ENCODE peak calls at places on chromosome 19, in seven cellular contexts. Z, H, C, I, U, T and B are unnamed samples.

GRCh38 chr19:44192127-44192526 is 20.2 kb upstream of the ZNF227 start:
- DNase-seq in T (no peak), C (no peak), I (no peak), H (no peak), U (no peak), Z (no peak), B (no peak)

GRCh38 chr19:19074172-19074905 is 10.5 kb downstream of the SLC25A42 start:
- DNase-seq in Z (no peak), H (no peak), C (no peak), U (no peak), T (no peak), I (no peak), B (no peak)

GRCh38 chr19:16180611-16181010 is 4.6 kb upstream of the FAM32A start:
- DNase-seq in C (peak), H (peak), Z (no peak), T (no peak), I (no peak), U (no peak), B (peak)

GRCh38 chr19:49439841-49440240 is 1.5 kb downstream of the SLC17A7 start:
- DNase-seq in H (no peak), T (no peak), U (no peak), Z (no peak), I (no peak), C (no peak), B (no peak)

GRCh38 chr19:3788991-3789778 is 3.0 kb upstream of the MATK start:
- DNase-seq in Z (peak), T (no peak), U (no peak), H (no peak), C (no peak), I (no peak), B (no peak)

GRCh38 chr19:11023635-11024168 is 62.9 kb downstream of the SMARCA4 start:
- DNase-seq in Z (no peak), C (no peak), I (no peak), T (no peak), U (no peak), H (no peak), B (no peak)

GRCh38 chr19:9945319-9945966 is 9.1 kb upstream of the OLFM2 start:
- DNase-seq in C (peak), U (no peak), Z (peak), I (no peak), H (peak), T (no peak), B (peak)

GRCh38 chr19:7870571-7871279 is 3.5 kb downstream of the PRR36 start:
- DNase-seq in Z (peak), I (peak), U (peak), H (no peak), C (peak), T (peak), B (peak)

GRCh38 chr19:49593233-49594113 is 2.5 kb downstream of the PRR12 start:
- DNase-seq in U (peak), H (peak), T (peak), Z (peak), I (peak), C (peak), B (peak)

GRCh38 chr19:3046621-3047306 is 15.5 kb downstream of the TLE5 start:
- DNase-seq in U (no peak), C (peak), I (peak), H (no peak), Z (peak), T (no peak), B (no peak)

GRCh38 chr19:47663911-47664771 is 49.1 kb upstream of the EHD2 start:
- DNase-seq in H (peak), C (peak), Z (no peak), T (no peak), I (no peak), U (peak), B (peak)

GRCh38 chr19:11652492-11652891 is 55.2 kb downstream of the ZNF627 start:
- DNase-seq in C (no peak), I (no peak), H (no peak), T (no peak), Z (no peak), U (no peak), B (no peak)

GRCh38 chr19:13633109-13633508 is 126.8 kb upstream of the CACNA1A start:
- DNase-seq in H (peak), Z (peak), T (no peak), I (peak), C (no peak), U (no peak), B (no peak)

GRCh38 chr19:6767357-6768235 is at the start of gene SH2D3A:
- DNase-seq in C (peak), I (peak), U (peak), Z (peak), T (peak), H (peak), B (peak)

GRCh38 chr19:30543243-30543945 is 171.2 kb downstream of the ZNF536 start:
- DNase-seq in I (no peak), Z (no peak), C (no peak), U (no peak), T (no peak), H (no peak), B (no peak)

GRCh38 chr19:45528744-45529453 is 21.6 kb downstream of the VASP start:
- DNase-seq in Z (peak), H (no peak), T (peak), I (no peak), U (peak), C (peak), B (no peak)

GRCh38 chr19:4042731-4043082 is 24.0 kb downstream of the ZBTB7A start:
- DNase-seq in H (no peak), T (no peak), U (no peak), C (no peak), I (no peak), Z (no peak), B (no peak)

GRCh38 chr19:29188704-29189375 is 24.1 kb downstream of the UQCRFS1 start:
- DNase-seq in Z (no peak), H (peak), U (no peak), I (no peak), C (no peak), T (no peak), B (no peak)

GRCh38 chr19:34994286-34994642 is 5.9 kb upstream of the GRAMD1A start:
- DNase-seq in T (no peak), H (no peak), I (no peak), Z (no peak), U (no peak), C (no peak), B (no peak)

GRCh38 chr19:29667941-29668340 is 2.7 kb downstream of the PLEKHF1 start:
- DNase-seq in U (no peak), C (no peak), I (no peak), T (no peak), H (no peak), Z (no peak), B (no peak)

GRCh38 chr19:19817357-19817756 is 4.2 kb downstream of the ZNF506 start:
- DNase-seq in T (no peak), C (peak), I (no peak), U (no peak), H (no peak), Z (no peak), B (no peak)

GRCh38 chr19:38203197-38203596 is 20.8 kb downstream of the DPF1 start:
- DNase-seq in H (no peak), I (no peak), C (no peak), T (no peak), U (no peak), Z (peak), B (no peak)

GRCh38 chr19:41753159-41753558 is 2.2 kb upstream of the CEACAM6 start:
- DNase-seq in U (peak), I (peak), H (no peak), T (no peak), C (peak), Z (peak), B (no peak)

GRCh38 chr19:679418-680286 is 3.5 kb downstream of the FSTL3 start:
- DNase-seq in H (peak), I (no peak), Z (peak), T (no peak), C (peak), U (peak), B (peak)

GRCh38 chr19:682678-683320 is 6.6 kb downstream of the FSTL3 start:
- DNase-seq in U (peak), Z (no peak), H (no peak), T (no peak), C (no peak), I (no peak), B (no peak)

GRCh38 chr19:680287-681028 is 4.3 kb downstream of the FSTL3 start:
- DNase-seq in C (peak), Z (peak), H (peak), U (peak), T (peak), I (peak), B (peak)

GRCh38 chr19:681029-681626 is 4.9 kb downstream of the FSTL3 start:
- DNase-seq in T (no peak), Z (no peak), U (peak), H (no peak), I (no peak), C (no peak), B (no peak)

DNA sequence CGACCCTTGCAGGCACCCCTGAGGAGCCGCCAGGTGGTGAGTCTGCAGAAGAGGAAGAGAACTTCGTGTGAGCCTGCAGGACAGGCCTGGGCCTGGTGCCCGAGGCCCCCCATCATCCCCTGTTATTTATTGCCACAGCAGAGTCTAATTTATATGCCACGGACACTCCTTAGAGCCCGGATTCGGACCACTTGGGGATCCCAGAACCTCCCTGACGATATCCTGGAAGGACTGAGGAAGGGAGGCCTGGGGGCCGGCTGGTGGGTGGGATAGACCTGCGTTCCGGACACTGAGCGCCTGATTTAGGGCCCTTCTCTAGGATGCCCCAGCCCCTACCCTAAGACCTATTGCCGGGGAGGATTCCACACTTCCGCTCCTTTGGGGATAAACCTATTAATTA is 5.4 kb downstream of the FSTL3 start:
- DNase-seq in U (no peak), T (no peak), I (no peak), Z (no peak), C (no peak), H (no peak), B (no peak)
- H2BK5ac ChIP-seq in U (no peak), T (no peak), I (peak), Z (no peak), C (no peak), H (no peak), B (no peak)

DNA sequence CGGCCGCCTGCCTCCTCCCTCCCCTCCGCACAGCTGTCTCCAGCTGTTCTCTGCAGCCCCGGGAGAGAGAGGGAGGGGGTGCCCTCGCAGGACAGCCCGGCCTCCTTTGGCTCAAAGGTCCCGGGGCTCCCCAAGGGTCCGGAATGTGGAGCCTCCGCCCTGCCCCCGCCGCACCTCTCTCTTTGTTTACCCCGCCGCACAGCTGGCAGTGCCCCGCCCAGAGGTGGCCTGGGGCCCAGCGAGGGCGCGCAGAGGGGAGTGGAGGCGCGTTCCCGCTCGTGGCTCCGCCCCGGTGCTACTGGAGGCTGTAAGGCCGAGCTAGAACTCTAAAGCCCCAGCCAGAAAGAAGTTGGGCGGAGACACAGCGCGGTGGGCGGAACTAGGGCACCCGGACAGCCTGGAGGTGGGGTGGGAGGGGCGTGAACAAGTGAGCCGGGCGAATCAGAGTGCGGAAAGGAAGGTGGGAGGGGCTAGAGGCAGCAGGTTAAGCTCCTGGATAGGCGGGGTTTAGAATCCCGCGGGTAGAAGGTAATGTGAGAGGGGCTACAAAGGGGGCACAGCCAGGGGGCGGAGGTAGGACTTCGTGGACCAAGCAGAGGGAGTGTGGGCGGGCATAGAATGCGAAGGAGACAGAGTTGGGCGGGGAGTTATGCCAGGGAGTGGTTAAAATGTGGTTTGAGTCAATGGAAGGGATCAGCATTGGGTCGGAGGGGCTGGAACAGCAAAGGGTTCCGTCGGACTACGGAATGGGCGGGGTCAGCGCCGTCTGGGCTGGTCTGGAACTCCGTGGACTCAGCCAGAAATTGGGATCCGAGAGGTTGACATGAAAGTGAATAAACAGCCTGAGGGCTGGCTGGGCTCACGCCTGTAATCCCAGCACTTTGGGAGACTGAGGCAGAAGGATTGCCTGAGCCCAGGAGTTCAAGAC is 2.8 kb downstream of the LTBP4 start:
- DNase-seq in U (peak), H (peak), C (peak), T (peak), Z (peak), I (peak), B (peak)
- H2BK5ac ChIP-seq in U (no peak), H (peak), C (no peak), T (peak), Z (no peak), I (peak), B (no peak)

GRCh38 chr19:51422053-51422448 is 4.6 kb upstream of the SIGLEC10 start:
- DNase-seq in I (peak), Z (peak), T (peak), H (peak), U (peak), C (peak), B (peak)
- H2BK5ac ChIP-seq in I (no peak), Z (no peak), T (no peak), H (no peak), U (no peak), C (no peak), B (no peak)

DNA sequence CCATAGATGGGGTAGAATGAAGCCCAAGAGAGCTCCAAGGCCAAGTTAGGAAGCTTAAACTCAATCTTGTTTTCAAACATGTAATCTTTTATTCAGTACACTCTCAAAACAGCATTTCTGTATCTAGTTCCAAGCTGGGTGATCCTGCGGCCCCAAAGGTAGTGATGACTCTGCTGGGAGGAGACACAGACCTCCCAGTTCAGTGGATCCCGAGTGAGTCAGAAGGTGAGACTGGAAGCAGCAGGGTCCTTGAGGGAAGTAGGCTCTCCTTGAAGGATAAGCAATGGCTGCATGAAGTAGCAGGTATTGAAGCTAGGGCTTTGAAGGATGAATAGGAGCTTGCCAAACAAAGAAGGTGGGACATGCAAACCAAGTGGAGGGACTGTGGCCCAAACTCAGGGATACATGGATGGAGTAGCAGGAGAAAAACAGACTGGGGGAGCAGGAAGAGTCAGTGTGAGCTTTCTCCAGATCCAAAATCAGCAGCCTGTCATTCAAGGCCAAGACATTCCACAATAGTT is 9.6 kb downstream of the TINCR start:
- DNase-seq in H (no peak), C (no peak), I (no peak), T (no peak), Z (no peak), U (peak), B (no peak)
- H2BK5ac ChIP-seq in H (no peak), C (no peak), I (no peak), T (no peak), Z (no peak), U (no peak), B (no peak)